ENCODE peak calls at places on chromosomes 11 and 22, in nine cellular contexts. Y, C, S, L, U, Q, M, W and V are unnamed samples.

GRCh38 chr11:107769189-107769588 is 57.3 kb upstream of the SLN start:
- DNase-seq in W (no peak), U (peak; percentile 23), Q (no peak), L (no peak), S (no peak), Y (no peak), M (no peak), C (no peak), V (peak; percentile 43)

GRCh38 chr22:33326540-33327295 is 268.5 kb upstream of the SYN3 start:
- DNase-seq in U (no peak), W (no peak), M (no peak), Q (no peak), Y (peak; percentile 84), L (no peak), S (no peak), C (no peak), V (no peak)

GRCh38 chr11:69922015-69922595 is 102.9 kb upstream of the FGF3 start:
- DNase-seq in M (no peak), U (no peak), Y (no peak), L (no peak), S (no peak), W (no peak), C (peak; percentile 61), Q (no peak), V (no peak)

GRCh38 chr22:24730864-24731263 is 43.7 kb downstream of the PIWIL3 start:
- DNase-seq in Y (no peak), M (no peak), S (no peak), Q (no peak), C (no peak), L (no peak), W (no peak), U (no peak), V (peak; percentile 77)

GRCh38 chr22:46054091-46054877 is 77.3 kb upstream of the WNT7B start:
- DNase-seq in Y (no peak), U (no peak), M (peak; percentile 83), S (no peak), Q (peak; percentile 72), L (peak; percentile 61), C (peak; percentile 86), W (peak; percentile 52), V (peak; percentile 75)

GRCh38 chr11:38173671-38174070 is 1575.6 kb upstream of the RAG2 start:
- DNase-seq in M (no peak), C (no peak), Y (no peak), W (no peak), L (no peak), Q (no peak), S (no peak), U (no peak), V (no peak)

GRCh38 chr11:41222236-41222635 is 237.2 kb downstream of the LRRC4C start:
- DNase-seq in L (no peak), Y (no peak), Q (no peak), M (no peak), C (no peak), U (no peak), W (no peak), S (no peak), V (no peak)

GRCh38 chr11:87600938-87601337 is 563.2 kb downstream of the TMEM135 start:
- DNase-seq in S (no peak), M (no peak), W (no peak), U (no peak), Y (peak; percentile 9), L (no peak), Q (no peak), C (no peak), V (no peak)

GRCh38 chr11:24386551-24387404 is 110.1 kb upstream of the LUZP2 start:
- DNase-seq in U (no peak), M (no peak), W (no peak), C (no peak), Y (peak; percentile 56), L (no peak), S (no peak), Q (no peak), V (peak; percentile 10)

GRCh38 chr11:112176077-112176476 is 765 bp downstream of the BCO2 start:
- DNase-seq in U (no peak), W (no peak), C (no peak), Y (peak; percentile 57), L (no peak), Q (no peak), S (no peak), M (no peak), V (no peak)

GRCh38 chr11:100640646-100641045 is 46.4 kb upstream of the ARHGAP42 start:
- DNase-seq in Q (no peak), M (no peak), U (no peak), S (no peak), W (no peak), C (no peak), Y (no peak), L (no peak), V (no peak)

GRCh38 chr11:130629039-130629438 is 180.6 kb downstream of the ADAMTS15 start:
- DNase-seq in W (no peak), C (no peak), Q (no peak), M (no peak), U (no peak), L (no peak), Y (no peak), S (no peak), V (no peak)

GRCh38 chr22:42060489-42060888 is 10.1 kb downstream of the NAGA start:
- DNase-seq in U (no peak), M (no peak), L (no peak), S (peak; percentile 14), Q (no peak), C (no peak), Y (no peak), W (no peak), V (no peak)

GRCh38 chr11:3914807-3915206 is 59.3 kb downstream of the STIM1 start:
- DNase-seq in W (no peak), Q (no peak), C (no peak), L (no peak), Y (no peak), U (no peak), M (no peak), S (no peak), V (no peak)

GRCh38 chr11:19814421-19814820 is 101.8 kb downstream of the NAV2 start:
- DNase-seq in U (no peak), Q (no peak), Y (no peak), S (no peak), C (no peak), L (no peak), M (no peak), W (no peak), V (no peak)

GRCh38 chr22:31629741-31630184 is 32.3 kb downstream of the PISD start:
- DNase-seq in U (no peak), L (no peak), S (no peak), Q (no peak), W (no peak), Y (peak; percentile 8), C (no peak), M (no peak), V (no peak)
- H3K4me1 ChIP-seq in U (peaks cover 17% of the 10 kb centered on the region), L (peaks cover 55% of the 10 kb centered on the region), S (peaks cover 26% of the 10 kb centered on the region), Q (peaks cover 73% of the 10 kb centered on the region), W (peaks cover 86% of the 10 kb centered on the region), Y (peaks cover 8% of the 10 kb centered on the region), C (peaks cover 44% of the 10 kb centered on the region), M (peaks cover 73% of the 10 kb centered on the region), V (peaks cover 21% of the 10 kb centered on the region)

GRCh38 chr11:2535673-2536439 is 91.0 kb downstream of the KCNQ1 start:
- DNase-seq in S (no peak), M (peak; percentile 13), C (peak; percentile 54), Q (peak; percentile 4), W (no peak), L (no peak), U (no peak), Y (no peak), V (no peak)
- H3K4me1 ChIP-seq in S (peaks cover 11% of the 10 kb centered on the region), M (peaks cover 23% of the 10 kb centered on the region), C (peaks cover 5% of the 10 kb centered on the region), Q (peaks cover 13% of the 10 kb centered on the region), W (peaks cover 30% of the 10 kb centered on the region), L (peaks cover 22% of the 10 kb centered on the region), U (peaks cover 24% of the 10 kb centered on the region), Y (peaks cover 13% of the 10 kb centered on the region), V (peaks cover 22% of the 10 kb centered on the region)

DNA sequence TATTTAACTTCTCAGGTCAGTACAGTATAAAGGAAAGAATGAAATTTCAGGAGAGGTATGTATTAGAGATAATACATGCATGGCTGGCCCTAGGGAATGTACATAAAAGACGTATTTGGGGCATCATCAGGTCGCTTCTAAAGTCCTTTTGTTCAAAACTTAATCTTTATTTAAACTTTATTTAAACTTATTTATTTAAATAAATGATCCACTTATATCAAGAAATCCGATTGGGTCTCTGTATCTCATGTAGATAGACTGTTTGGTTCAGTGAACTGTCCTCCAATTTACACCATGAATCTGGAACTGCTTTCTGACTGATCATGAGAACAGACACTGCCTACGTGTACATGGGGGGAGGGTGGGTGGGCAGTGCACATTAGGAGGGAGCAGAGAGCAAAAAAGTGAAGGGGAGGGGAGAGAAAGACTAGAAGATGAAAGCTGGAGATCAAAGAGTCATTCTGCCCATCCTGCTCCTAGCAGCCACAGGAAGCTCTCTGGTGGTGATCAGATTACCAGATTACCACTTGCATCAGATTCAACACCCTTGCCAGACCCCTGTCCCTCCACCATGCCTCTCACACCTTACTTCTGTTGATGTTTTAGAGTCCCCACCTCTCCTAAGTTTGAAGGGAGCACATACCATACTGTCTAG is 92.1 kb upstream of the MTMR2 start:
- DNase-seq in Y (no peak), L (no peak), U (no peak), M (no peak), W (no peak), S (no peak), C (no peak), Q (no peak), V (no peak)
- H3K4me1 ChIP-seq in Y (peaks cover 4% of the 10 kb centered on the region), L (peaks cover 26% of the 10 kb centered on the region), U (peaks cover 3% of the 10 kb centered on the region), M (peaks cover 17% of the 10 kb centered on the region), W (peaks cover 12% of the 10 kb centered on the region), S (no peaks in the 10 kb centered on the region), C (peaks cover 4% of the 10 kb centered on the region), Q (no peaks in the 10 kb centered on the region), V (peaks cover 23% of the 10 kb centered on the region)

GRCh38 chr22:36387664-36387913 is 178 bp downstream of the MYH9 start:
- DNase-seq in U (no peak), Q (no peak), L (no peak), M (no peak), S (no peak), Y (no peak), C (no peak), W (no peak), V (no peak)

GRCh38 chr22:36385491-36386350 is 2.0 kb downstream of the MYH9 start:
- DNase-seq in W (peak; percentile 83), Y (no peak), L (peak; percentile 31), S (no peak), C (peak; percentile 88), U (no peak), Q (peak; percentile 95), M (peak; percentile 51), V (peak; percentile 84)

GRCh38 chr22:36384766-36385400 is 2.9 kb downstream of the MYH9 start:
- DNase-seq in S (no peak), U (no peak), M (no peak), W (no peak), L (peak; percentile 67), Y (no peak), C (peak; percentile 74), Q (peak; percentile 53), V (no peak)

GRCh38 chr22:36386900-36387663 is 685 bp downstream of the MYH9 start:
- DNase-seq in C (peak; percentile 84), L (peak; percentile 77), M (peak; percentile 81), Y (no peak), W (peak; percentile 81), S (no peak), U (no peak), Q (peak; percentile 71), V (peak; percentile 34)

DNA sequence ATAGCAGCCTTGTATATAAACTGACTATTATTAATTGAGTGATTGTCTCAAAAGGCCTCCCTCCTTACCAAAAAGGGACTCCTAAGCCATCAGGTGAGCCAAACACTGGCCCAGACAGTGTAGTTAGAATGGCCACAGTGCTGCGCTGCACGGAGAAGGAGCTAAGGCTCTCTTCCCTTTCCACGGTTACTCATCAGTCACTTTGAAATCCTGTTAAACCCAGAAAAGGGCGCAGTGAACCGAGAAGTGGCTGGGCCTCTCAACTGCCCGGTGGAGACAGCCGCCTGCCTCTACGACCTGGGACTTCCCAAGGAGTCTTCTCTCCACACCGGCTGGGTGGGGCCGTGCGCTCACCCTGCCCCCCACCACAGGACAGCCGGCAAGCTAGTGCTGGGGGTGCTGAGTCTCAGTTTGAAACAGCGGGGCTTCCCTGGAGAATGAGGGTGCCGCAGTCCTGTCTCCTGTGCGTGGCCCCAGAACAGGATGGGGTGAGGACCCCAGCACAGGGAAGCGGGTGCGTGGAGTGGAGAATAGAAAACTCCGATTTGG is 1.3 kb downstream of the MYH9 start:
- DNase-seq in M (no peak), Q (no peak), C (peak; percentile 78), W (no peak), L (peak; percentile 59), U (no peak), Y (no peak), S (no peak), V (no peak)
- H3K4me1 ChIP-seq in M (peaks cover 78% of the 10 kb centered on the region), Q (peaks cover 46% of the 10 kb centered on the region), C (peaks cover 27% of the 10 kb centered on the region), W (peaks cover 58% of the 10 kb centered on the region), L (peaks cover 41% of the 10 kb centered on the region), U (peaks cover 40% of the 10 kb centered on the region), Y (peaks cover 16% of the 10 kb centered on the region), S (peaks cover 1% of the 10 kb centered on the region), V (peaks cover 42% of the 10 kb centered on the region)